ENCODE peak calls at places on chromosomes 12 and 14, in eight cellular contexts. One of them, this sample, is unnamed.

GRCh38 chr12:23550753-23551152 is 398.7 kb downstream of the SOX5 start:
- DNase-seq in GM20000: no peak
- DNase-seq in nephron progenitor cell: no peak
- DNase-seq in right lobe of liver: no peak
- DNase-seq in HTR-8/SVneo: no peak
- DNase-seq in activated CD8-positive, alpha-beta memory T cell treated with anti-CD3 and anti-CD28 coated beads for 4 hours: no peak
- DNase-seq in frontal cortex: no peak
- DNase-seq in left cardiac atrium: no peak
- DNase-seq in this sample: no peak

GRCh38 chr12:52857500-52857899 is 8.7 kb upstream of the KRT78 start:
- DNase-seq in nephron progenitor cell: no peak
- DNase-seq in frontal cortex: no peak
- DNase-seq in activated CD8-positive, alpha-beta memory T cell treated with anti-CD3 and anti-CD28 coated beads for 4 hours: no peak
- DNase-seq in GM20000: no peak
- DNase-seq in right lobe of liver: no peak
- DNase-seq in left cardiac atrium: no peak
- DNase-seq in HTR-8/SVneo: no peak
- DNase-seq in this sample: no peak

GRCh38 chr12:121132601-121133481 is at the start of gene P2RX7:
- DNase-seq in right lobe of liver: peak; percentile 90
- DNase-seq in GM20000: peak; percentile 41
- DNase-seq in activated CD8-positive, alpha-beta memory T cell treated with anti-CD3 and anti-CD28 coated beads for 4 hours: peak; percentile 5
- DNase-seq in HTR-8/SVneo: peak; percentile 37
- DNase-seq in frontal cortex: peak; percentile 72
- DNase-seq in nephron progenitor cell: peak; percentile 34
- DNase-seq in left cardiac atrium: peak; percentile 78
- DNase-seq in this sample: peak; percentile 48

GRCh38 chr12:22413592-22413991 is 79.1 kb upstream of the ST8SIA1 start:
- DNase-seq in HTR-8/SVneo: no peak
- DNase-seq in right lobe of liver: no peak
- DNase-seq in activated CD8-positive, alpha-beta memory T cell treated with anti-CD3 and anti-CD28 coated beads for 4 hours: no peak
- DNase-seq in frontal cortex: no peak
- DNase-seq in nephron progenitor cell: no peak
- DNase-seq in GM20000: no peak
- DNase-seq in left cardiac atrium: no peak
- DNase-seq in this sample: no peak

GRCh38 chr12:104643093-104643646 is 186.4 kb downstream of the CHST11 start:
- DNase-seq in nephron progenitor cell: no peak
- DNase-seq in frontal cortex: no peak
- DNase-seq in right lobe of liver: no peak
- DNase-seq in HTR-8/SVneo: no peak
- DNase-seq in activated CD8-positive, alpha-beta memory T cell treated with anti-CD3 and anti-CD28 coated beads for 4 hours: no peak
- DNase-seq in left cardiac atrium: no peak
- DNase-seq in GM20000: peak; percentile 48
- DNase-seq in this sample: no peak

GRCh38 chr14:98955036-98955740 is 316.8 kb downstream of the BCL11B start:
- DNase-seq in right lobe of liver: no peak
- DNase-seq in left cardiac atrium: no peak
- DNase-seq in activated CD8-positive, alpha-beta memory T cell treated with anti-CD3 and anti-CD28 coated beads for 4 hours: no peak
- DNase-seq in HTR-8/SVneo: no peak
- DNase-seq in frontal cortex: no peak
- DNase-seq in GM20000: no peak
- DNase-seq in nephron progenitor cell: no peak
- DNase-seq in this sample: no peak

GRCh38 chr14:92930737-92931602 is 8.0 kb downstream of the CHGA start:
- DNase-seq in left cardiac atrium: no peak
- DNase-seq in right lobe of liver: no peak
- DNase-seq in GM20000: no peak
- DNase-seq in activated CD8-positive, alpha-beta memory T cell treated with anti-CD3 and anti-CD28 coated beads for 4 hours: no peak
- DNase-seq in HTR-8/SVneo: no peak
- DNase-seq in nephron progenitor cell: no peak
- DNase-seq in frontal cortex: no peak
- DNase-seq in this sample: no peak

GRCh38 chr14:68510201-68510600 is 282.7 kb downstream of the ZFP36L1 start:
- DNase-seq in nephron progenitor cell: no peak
- DNase-seq in activated CD8-positive, alpha-beta memory T cell treated with anti-CD3 and anti-CD28 coated beads for 4 hours: no peak
- DNase-seq in GM20000: no peak
- DNase-seq in right lobe of liver: no peak
- DNase-seq in HTR-8/SVneo: no peak
- DNase-seq in frontal cortex: no peak
- DNase-seq in left cardiac atrium: peak; percentile 44
- DNase-seq in this sample: no peak

GRCh38 chr14:103188691-103189480 is 65.6 kb downstream of the TNFAIP2 start:
- DNase-seq in HTR-8/SVneo: no peak
- DNase-seq in GM20000: peak; percentile 63
- DNase-seq in left cardiac atrium: peak; percentile 49
- DNase-seq in nephron progenitor cell: peak; percentile 63
- DNase-seq in activated CD8-positive, alpha-beta memory T cell treated with anti-CD3 and anti-CD28 coated beads for 4 hours: no peak
- DNase-seq in frontal cortex: peak; percentile 50
- DNase-seq in right lobe of liver: peak; percentile 51
- DNase-seq in this sample: peak; percentile 36

GRCh38 chr12:92136883-92137582 is 8.6 kb downstream of the BTG1 start:
- DNase-seq in nephron progenitor cell: no peak
- DNase-seq in GM20000: no peak
- DNase-seq in right lobe of liver: no peak
- DNase-seq in activated CD8-positive, alpha-beta memory T cell treated with anti-CD3 and anti-CD28 coated beads for 4 hours: no peak
- DNase-seq in frontal cortex: no peak
- DNase-seq in left cardiac atrium: no peak
- DNase-seq in HTR-8/SVneo: peak; percentile 27
- DNase-seq in this sample: peak; percentile 43

GRCh38 chr12:41709463-41710285 is 435.0 kb downstream of the GXYLT1 start:
- DNase-seq in activated CD8-positive, alpha-beta memory T cell treated with anti-CD3 and anti-CD28 coated beads for 4 hours: no peak
- DNase-seq in nephron progenitor cell: no peak
- DNase-seq in frontal cortex: no peak
- DNase-seq in right lobe of liver: no peak
- DNase-seq in HTR-8/SVneo: no peak
- DNase-seq in left cardiac atrium: no peak
- DNase-seq in GM20000: no peak
- DNase-seq in this sample: no peak

GRCh38 chr12:49810159-49810459 is 18.1 kb downstream of the NCKAP5L start:
- DNase-seq in activated CD8-positive, alpha-beta memory T cell treated with anti-CD3 and anti-CD28 coated beads for 4 hours: no peak
- DNase-seq in HTR-8/SVneo: no peak
- DNase-seq in right lobe of liver: no peak
- DNase-seq in GM20000: peak; percentile 13
- DNase-seq in frontal cortex: no peak
- DNase-seq in left cardiac atrium: no peak
- DNase-seq in nephron progenitor cell: no peak
- DNase-seq in this sample: no peak

GRCh38 chr14:100384819-100385813 is 62.0 kb downstream of the SLC25A47 start:
- DNase-seq in left cardiac atrium: no peak
- DNase-seq in activated CD8-positive, alpha-beta memory T cell treated with anti-CD3 and anti-CD28 coated beads for 4 hours: no peak
- DNase-seq in nephron progenitor cell: no peak
- DNase-seq in frontal cortex: no peak
- DNase-seq in HTR-8/SVneo: peak; percentile 54
- DNase-seq in right lobe of liver: no peak
- DNase-seq in GM20000: no peak
- DNase-seq in this sample: peak; percentile 44

GRCh38 chr14:24818054-24818822 is 184.2 kb upstream of the GZMB start:
- DNase-seq in nephron progenitor cell: peak; percentile 46
- DNase-seq in activated CD8-positive, alpha-beta memory T cell treated with anti-CD3 and anti-CD28 coated beads for 4 hours: no peak
- DNase-seq in right lobe of liver: peak; percentile 39
- DNase-seq in left cardiac atrium: no peak
- DNase-seq in HTR-8/SVneo: no peak
- DNase-seq in frontal cortex: no peak
- DNase-seq in GM20000: no peak
- DNase-seq in this sample: no peak

GRCh38 chr14:55245657-55246268 is 25.5 kb upstream of the FBXO34 start:
- DNase-seq in nephron progenitor cell: no peak
- DNase-seq in HTR-8/SVneo: peak; percentile 50
- DNase-seq in GM20000: peak; percentile 60
- DNase-seq in activated CD8-positive, alpha-beta memory T cell treated with anti-CD3 and anti-CD28 coated beads for 4 hours: peak; percentile 6
- DNase-seq in frontal cortex: no peak
- DNase-seq in left cardiac atrium: no peak
- DNase-seq in right lobe of liver: no peak
- DNase-seq in this sample: peak; percentile 38

GRCh38 chr14:42174357-42174756 is 567.7 kb downstream of the LRFN5 start:
- DNase-seq in left cardiac atrium: no peak
- DNase-seq in right lobe of liver: no peak
- DNase-seq in GM20000: no peak
- DNase-seq in nephron progenitor cell: no peak
- DNase-seq in HTR-8/SVneo: no peak
- DNase-seq in activated CD8-positive, alpha-beta memory T cell treated with anti-CD3 and anti-CD28 coated beads for 4 hours: no peak
- DNase-seq in frontal cortex: no peak
- DNase-seq in this sample: no peak

GRCh38 chr12:92938623-92939022 is 9.5 kb upstream of the EEA1 start:
- DNase-seq in frontal cortex: no peak
- DNase-seq in left cardiac atrium: no peak
- DNase-seq in nephron progenitor cell: no peak
- DNase-seq in GM20000: no peak
- DNase-seq in right lobe of liver: no peak
- DNase-seq in activated CD8-positive, alpha-beta memory T cell treated with anti-CD3 and anti-CD28 coated beads for 4 hours: no peak
- DNase-seq in HTR-8/SVneo: no peak
- DNase-seq in this sample: no peak

GRCh38 chr12:130104596-130105253 is 57.5 kb upstream of the FZD10 start:
- DNase-seq in HTR-8/SVneo: no peak
- DNase-seq in right lobe of liver: no peak
- DNase-seq in activated CD8-positive, alpha-beta memory T cell treated with anti-CD3 and anti-CD28 coated beads for 4 hours: no peak
- DNase-seq in frontal cortex: peak; percentile 25
- DNase-seq in nephron progenitor cell: peak; percentile 86
- DNase-seq in GM20000: no peak
- DNase-seq in left cardiac atrium: no peak
- DNase-seq in this sample: peak; percentile 54

GRCh38 chr12:25644964-25645363 is 91.9 kb upstream of the LMNTD1 start:
- DNase-seq in right lobe of liver: no peak
- DNase-seq in frontal cortex: no peak
- DNase-seq in left cardiac atrium: no peak
- DNase-seq in activated CD8-positive, alpha-beta memory T cell treated with anti-CD3 and anti-CD28 coated beads for 4 hours: no peak
- DNase-seq in HTR-8/SVneo: no peak
- DNase-seq in GM20000: no peak
- DNase-seq in nephron progenitor cell: no peak
- DNase-seq in this sample: no peak

GRCh38 chr12:16350682-16351081 is 3.2 kb downstream of the MGST1 start:
- DNase-seq in left cardiac atrium: peak; percentile 42
- DNase-seq in activated CD8-positive, alpha-beta memory T cell treated with anti-CD3 and anti-CD28 coated beads for 4 hours: no peak
- DNase-seq in GM20000: no peak
- DNase-seq in right lobe of liver: peak; percentile 27
- DNase-seq in frontal cortex: no peak
- DNase-seq in HTR-8/SVneo: no peak
- DNase-seq in nephron progenitor cell: no peak
- DNase-seq in this sample: peak; percentile 59

GRCh38 chr12:115885040-115885439 is 392.5 kb downstream of the MED13L start:
- DNase-seq in left cardiac atrium: no peak
- DNase-seq in activated CD8-positive, alpha-beta memory T cell treated with anti-CD3 and anti-CD28 coated beads for 4 hours: no peak
- DNase-seq in GM20000: no peak
- DNase-seq in frontal cortex: no peak
- DNase-seq in right lobe of liver: no peak
- DNase-seq in nephron progenitor cell: no peak
- DNase-seq in HTR-8/SVneo: no peak
- DNase-seq in this sample: no peak

GRCh38 chr14:71403673-71404072 is 496.4 kb downstream of the PCNX1 start:
- DNase-seq in left cardiac atrium: no peak
- DNase-seq in nephron progenitor cell: no peak
- DNase-seq in HTR-8/SVneo: peak; percentile 60
- DNase-seq in frontal cortex: no peak
- DNase-seq in GM20000: peak; percentile 27
- DNase-seq in activated CD8-positive, alpha-beta memory T cell treated with anti-CD3 and anti-CD28 coated beads for 4 hours: no peak
- DNase-seq in right lobe of liver: no peak
- DNase-seq in this sample: no peak

GRCh38 chr12:75666980-75667359 is 155.6 kb upstream of the KRR1 start:
- DNase-seq in GM20000: no peak
- DNase-seq in right lobe of liver: no peak
- DNase-seq in left cardiac atrium: no peak
- DNase-seq in activated CD8-positive, alpha-beta memory T cell treated with anti-CD3 and anti-CD28 coated beads for 4 hours: no peak
- DNase-seq in HTR-8/SVneo: no peak
- DNase-seq in frontal cortex: peak; percentile 27
- DNase-seq in nephron progenitor cell: no peak
- DNase-seq in this sample: no peak

GRCh38 chr14:103576371-103577024 is 13.7 kb downstream of the COA8 start:
- DNase-seq in activated CD8-positive, alpha-beta memory T cell treated with anti-CD3 and anti-CD28 coated beads for 4 hours: no peak
- DNase-seq in GM20000: no peak
- DNase-seq in left cardiac atrium: peak; percentile 96
- DNase-seq in frontal cortex: peak; percentile 71
- DNase-seq in HTR-8/SVneo: no peak
- DNase-seq in right lobe of liver: peak; percentile 94
- DNase-seq in nephron progenitor cell: peak; percentile 73
- DNase-seq in this sample: peak; percentile 93

GRCh38 chr12:10031318-10031717 is 836 bp downstream of the CLEC9A start:
- DNase-seq in activated CD8-positive, alpha-beta memory T cell treated with anti-CD3 and anti-CD28 coated beads for 4 hours: no peak
- DNase-seq in GM20000: no peak
- DNase-seq in right lobe of liver: no peak
- DNase-seq in HTR-8/SVneo: peak; percentile 23
- DNase-seq in frontal cortex: no peak
- DNase-seq in nephron progenitor cell: no peak
- DNase-seq in left cardiac atrium: no peak
- DNase-seq in this sample: no peak

GRCh38 chr14:24315807-24316596 is 4.7 kb downstream of the LTB4R start:
- DNase-seq in HTR-8/SVneo: no peak
- DNase-seq in GM20000: no peak
- DNase-seq in activated CD8-positive, alpha-beta memory T cell treated with anti-CD3 and anti-CD28 coated beads for 4 hours: no peak
- DNase-seq in frontal cortex: peak; percentile 67
- DNase-seq in left cardiac atrium: peak; percentile 78
- DNase-seq in nephron progenitor cell: no peak
- DNase-seq in right lobe of liver: peak; percentile 72
- DNase-seq in this sample: no peak

GRCh38 chr12:2256915-2257314 is 204.1 kb downstream of the CACNA1C start:
- DNase-seq in nephron progenitor cell: no peak
- DNase-seq in left cardiac atrium: no peak
- DNase-seq in HTR-8/SVneo: no peak
- DNase-seq in right lobe of liver: no peak
- DNase-seq in frontal cortex: no peak
- DNase-seq in GM20000: no peak
- DNase-seq in activated CD8-positive, alpha-beta memory T cell treated with anti-CD3 and anti-CD28 coated beads for 4 hours: no peak
- DNase-seq in this sample: no peak

GRCh38 chr12:114408881-114409795 is 3.2 kb upstream of the TBX5 start:
- DNase-seq in right lobe of liver: peak; percentile 31
- DNase-seq in nephron progenitor cell: peak; percentile 42
- DNase-seq in activated CD8-positive, alpha-beta memory T cell treated with anti-CD3 and anti-CD28 coated beads for 4 hours: no peak
- DNase-seq in HTR-8/SVneo: no peak
- DNase-seq in GM20000: peak; percentile 15
- DNase-seq in frontal cortex: no peak
- DNase-seq in left cardiac atrium: peak; percentile 54
- DNase-seq in this sample: peak; percentile 64

GRCh38 chr12:128445728-128446127 is 178.8 kb downstream of the TMEM132C start:
- DNase-seq in left cardiac atrium: no peak
- DNase-seq in frontal cortex: no peak
- DNase-seq in right lobe of liver: no peak
- DNase-seq in activated CD8-positive, alpha-beta memory T cell treated with anti-CD3 and anti-CD28 coated beads for 4 hours: no peak
- DNase-seq in GM20000: no peak
- DNase-seq in nephron progenitor cell: no peak
- DNase-seq in HTR-8/SVneo: no peak
- DNase-seq in this sample: no peak

GRCh38 chr14:60164404-60164716 is 838 bp downstream of the DHRS7 start:
- DNase-seq in right lobe of liver: no peak
- DNase-seq in GM20000: no peak
- DNase-seq in left cardiac atrium: no peak
- DNase-seq in HTR-8/SVneo: no peak
- DNase-seq in activated CD8-positive, alpha-beta memory T cell treated with anti-CD3 and anti-CD28 coated beads for 4 hours: no peak
- DNase-seq in frontal cortex: no peak
- DNase-seq in nephron progenitor cell: no peak
- DNase-seq in this sample: no peak

GRCh38 chr12:3020399-3020798 is 56.8 kb upstream of the TSPAN9 start:
- DNase-seq in right lobe of liver: no peak
- DNase-seq in frontal cortex: no peak
- DNase-seq in nephron progenitor cell: no peak
- DNase-seq in HTR-8/SVneo: no peak
- DNase-seq in GM20000: no peak
- DNase-seq in activated CD8-positive, alpha-beta memory T cell treated with anti-CD3 and anti-CD28 coated beads for 4 hours: no peak
- DNase-seq in left cardiac atrium: no peak
- DNase-seq in this sample: no peak